ENCODE peak calls at places on chromosomes 11 and 22, in four cellular contexts. J is sigmoid colon, R is NB4, H is Peyer's patch. T is an unnamed sample.

GRCh38 chr11:46520971-46521745 is 72.7 kb downstream of the AMBRA1 start:
- DNase-seq in H (no peak), J (no peak), R (no peak), T (no peak)

GRCh38 chr22:48765595-48765994 is 1062.1 kb downstream of the BRD1 start:
- DNase-seq in R (no peak), J (no peak), H (no peak), T (no peak)

GRCh38 chr11:120130176-120130980 is 7.5 kb downstream of the TRIM29 start:
- DNase-seq in R (no peak), J (peak), H (peak), T (no peak)

GRCh38 chr11:13687271-13687670 is 18.8 kb downstream of the FAR1 start:
- DNase-seq in H (no peak), J (no peak), R (no peak), T (no peak)

GRCh38 chr11:10978189-10978588 is 120.3 kb upstream of the ZBED5 start:
- DNase-seq in J (no peak), H (no peak), R (no peak), T (no peak)

GRCh38 chr11:44578279-44578678 is 12.8 kb downstream of the CD82 start:
- DNase-seq in R (peak), J (no peak), H (no peak), T (no peak)

GRCh38 chr22:46007003-46007847 is 30.3 kb upstream of the WNT7B start:
- DNase-seq in H (peak), J (peak), R (peak), T (no peak)

GRCh38 chr22:18156878-18157713 is 7.1 kb downstream of the USP18 start:
- DNase-seq in R (peak), J (peak), H (peak), T (peak)

GRCh38 chr11:109026891-109027489 is 362.1 kb downstream of the DDX10 start:
- DNase-seq in H (no peak), R (no peak), J (no peak), T (no peak)

GRCh38 chr11:70419307-70420007 is 21.1 kb downstream of the CTTN start:
- DNase-seq in H (no peak), R (no peak), J (no peak), T (no peak)

GRCh38 chr11:109697140-109697843 is 275.3 kb downstream of the C11orf87 start:
- DNase-seq in J (no peak), R (peak), H (no peak), T (peak)

GRCh38 chr22:50691521-50691920 is 18.9 kb downstream of the SHANK3 start:
- DNase-seq in J (no peak), H (no peak), R (peak), T (peak)

GRCh38 chr11:1878134-1879031 is 13.3 kb downstream of the PRR33 start:
- DNase-seq in J (peak), R (no peak), H (peak), T (no peak)

GRCh38 chr11:67543585-67543984 is 20.3 kb upstream of the CABP2 start:
- DNase-seq in R (no peak), H (no peak), J (no peak), T (no peak)

GRCh38 chr22:26322179-26322905 is 106.7 kb upstream of the ASPHD2 start:
- DNase-seq in R (no peak), J (no peak), H (no peak), T (no peak)

GRCh38 chr11:97908354-97908753 is 1112.4 kb upstream of the CNTN5 start:
- DNase-seq in J (no peak), H (no peak), R (no peak), T (no peak)

GRCh38 chr11:113528982-113529381 is 53.8 kb upstream of the DRD2 start:
- DNase-seq in J (no peak), R (no peak), H (no peak), T (no peak)

GRCh38 chr11:64598106-64598796 is 7.2 kb downstream of the SLC22A12 start:
- DNase-seq in H (peak), J (no peak), R (no peak), T (no peak)

GRCh38 chr11:114149689-114150407 is 90.3 kb downstream of the ZBTB16 start:
- DNase-seq in H (no peak), R (peak), J (peak), T (no peak)

GRCh38 chr11:121394785-121395184 is 57.3 kb upstream of the SORL1 start:
- DNase-seq in H (no peak), J (no peak), R (peak), T (no peak)

GRCh38 chr11:32374261-32374711 is 61.1 kb downstream of the WT1 start:
- DNase-seq in J (no peak), H (no peak), R (peak), T (peak)

GRCh38 chr11:66070604-66071325 is 693 bp downstream of the PACS1 start:
- DNase-seq in H (no peak), R (peak), J (peak), T (peak)

GRCh38 chr11:108511851-108512474 is 13.8 kb upstream of the POGLUT3 start:
- DNase-seq in J (no peak), R (no peak), H (no peak), T (no peak)

GRCh38 chr11:122852071-122852831 is 14.0 kb downstream of the CRTAM start:
- DNase-seq in J (no peak), H (no peak), R (peak), T (no peak)

GRCh38 chr11:44382118-44382517 is 72.2 kb upstream of the ALX4 start:
- DNase-seq in R (no peak), H (no peak), J (no peak), T (no peak)

GRCh38 chr11:33530824-33531223 is 169.8 kb downstream of the C11orf91 start:
- DNase-seq in H (no peak), J (no peak), R (no peak), T (no peak)

GRCh38 chr11:59614277-59615131 is 1.1 kb downstream of the OSBP start:
- DNase-seq in H (no peak), J (no peak), R (peak), T (peak)

GRCh38 chr11:59617876-59618275 is 2.3 kb upstream of the OSBP start:
- DNase-seq in J (no peak), H (no peak), R (no peak), T (no peak)

GRCh38 chr11:59615637-59616395 is at the start of gene OSBP:
- DNase-seq in J (peak), H (peak), R (peak), T (peak)

GRCh38 chr11:59615132-59615636 is 390 bp downstream of the OSBP start:
- DNase-seq in H (peak), J (peak), R (peak), T (peak)

DNA sequence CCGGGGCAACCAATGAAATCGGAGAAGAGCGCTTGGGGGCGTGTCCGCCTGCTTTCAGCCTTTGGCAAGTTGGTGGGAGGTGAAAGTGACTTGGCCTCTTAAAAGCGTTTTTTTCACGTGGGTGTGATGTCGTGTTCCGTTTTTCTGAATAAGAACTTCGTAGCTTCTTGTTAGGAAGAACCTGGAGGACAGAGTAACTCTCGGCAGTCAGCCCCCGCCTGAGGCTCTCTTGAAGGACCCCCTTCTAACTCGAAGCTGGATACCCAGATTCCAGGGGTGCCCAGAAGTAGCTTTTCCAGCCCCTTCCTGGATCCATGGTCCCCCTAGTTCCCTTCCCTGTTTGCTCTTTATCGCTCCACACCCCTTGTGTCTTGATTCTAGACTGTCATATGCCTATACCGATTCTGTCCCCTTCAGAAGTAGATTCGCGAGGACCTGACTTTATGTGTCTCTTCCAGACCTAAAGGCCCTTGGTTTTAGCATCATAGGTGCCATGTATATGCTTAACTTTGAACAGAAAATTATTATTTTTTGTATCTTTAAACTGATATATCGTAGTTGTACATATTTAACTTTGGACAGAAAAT is 915 bp upstream of the OSBP start:
- DNase-seq in R (no peak), J (no peak), H (peak), T (no peak)
- TF ChIP-seq POLR2A in R (peak), J (peak), H (no peak), T (peak)

DNA sequence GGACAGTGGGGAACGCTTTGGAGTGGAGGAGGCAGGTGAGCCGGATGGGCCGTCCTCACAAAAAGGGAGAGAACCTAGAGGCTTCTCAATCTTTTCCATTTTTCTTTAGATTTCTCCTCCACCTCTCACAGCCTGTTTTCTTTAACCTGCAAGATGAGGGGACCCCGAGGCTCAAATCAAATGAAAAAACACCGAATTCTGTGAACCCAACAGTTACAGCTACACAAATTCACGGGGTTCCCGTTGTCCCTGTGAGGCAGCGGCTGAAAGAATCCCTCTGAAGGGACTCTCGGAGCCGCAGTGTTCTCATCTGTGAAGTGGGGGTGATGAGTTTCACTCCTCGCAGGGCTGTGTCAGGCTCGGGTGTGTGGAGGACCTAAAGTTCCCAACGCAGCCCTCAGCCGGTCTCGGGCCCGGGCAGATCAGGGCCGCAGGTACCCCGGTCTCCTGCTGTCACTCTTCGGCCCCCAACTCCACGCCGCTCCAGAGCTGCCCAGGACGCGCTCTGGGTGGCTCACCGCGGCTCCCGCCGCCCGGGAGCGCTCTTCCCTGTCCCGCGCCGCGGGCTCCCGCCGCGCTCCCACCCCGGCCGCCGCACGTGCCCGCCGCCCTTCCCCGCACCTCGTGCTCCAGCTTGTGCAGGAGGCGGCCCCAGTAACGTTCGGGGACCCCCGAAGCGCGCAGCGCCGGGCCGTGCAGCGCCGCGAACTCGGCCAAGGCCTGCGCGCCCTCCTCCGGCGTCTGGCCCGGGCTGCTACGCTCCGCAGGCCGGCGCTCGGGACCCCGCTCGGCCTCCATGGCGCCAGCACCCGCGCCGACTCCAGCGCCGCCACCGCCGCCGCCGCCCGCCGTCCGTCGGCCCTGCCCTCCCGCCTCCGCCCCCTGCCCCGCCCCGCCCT is at the start of gene TTLL12:
- DNase-seq in J (peak), R (peak), H (peak), T (peak)
- TF ChIP-seq POLR2A in J (no peak), R (peak), H (peak), T (peak)

GRCh38 chr22:19520566-19521305 is 3.5 kb downstream of the CLDN5 start:
- DNase-seq in J (no peak), R (no peak), H (no peak), T (no peak)
- TF ChIP-seq POLR2A in J (no peak), R (no peak), H (no peak), T (no peak)

GRCh38 chr11:94128746-94129504 is at the start of gene PANX1:
- DNase-seq in R (peak), H (peak), J (peak), T (peak)
- TF ChIP-seq POLR2A in R (peak), H (peak), J (no peak), T (peak)

GRCh38 chr11:61429691-61430582 is at the start of the genes CPSF7 and SDHAF2:
- DNase-seq in H (peak), J (peak), R (peak), T (peak)

GRCh38 chr11:61425367-61426131 is 4.2 kb downstream of the CPSF7 start:
- DNase-seq in R (no peak), J (no peak), H (no peak), T (no peak)

GRCh38 chr11:61429346-61429690 is 457 bp downstream of the CPSF7 start:
- DNase-seq in R (peak), H (no peak), J (peak), T (peak)
- TF ChIP-seq POLR2A in R (no peak), H (no peak), J (no peak), T (no peak)

GRCh38 chr22:31627223-31627731 is 34.7 kb downstream of the PISD start:
- DNase-seq in J (no peak), R (no peak), H (peak), T (peak)

GRCh38 chr22:31626427-31627150 is 35.4 kb downstream of the PISD start:
- DNase-seq in H (peak), R (no peak), J (no peak), T (peak)

GRCh38 chr22:31623634-31624312 is 38.2 kb downstream of the PISD start:
- DNase-seq in J (no peak), H (peak), R (no peak), T (no peak)

GRCh38 chr22:31625257-31625640 is 36.8 kb downstream of the PISD start:
- DNase-seq in J (no peak), H (no peak), R (no peak), T (no peak)

GRCh38 chr22:31625661-31626426 is 36.2 kb downstream of the PISD start:
- DNase-seq in H (peak), J (peak), R (no peak), T (peak)
- TF ChIP-seq POLR2A in H (no peak), J (no peak), R (no peak), T (no peak)